ENCODE peak calls at places on chromosomes 1 and 21, in four cellular contexts. One of them, this sample, is unnamed.

GRCh38 chr1:94974824-94975223 is 47.9 kb upstream of the CNN3 start:
- DNase-seq in psoas muscle: no peak
- DNase-seq in dorsolateral prefrontal cortex: no peak
- DNase-seq in H9: no peak
- DNase-seq in this sample: no peak

GRCh38 chr1:22731924-22732522 is 21.4 kb downstream of the EPHB2 start:
- DNase-seq in dorsolateral prefrontal cortex: no peak
- DNase-seq in H9: peak
- DNase-seq in psoas muscle: no peak
- DNase-seq in this sample: no peak

GRCh38 chr21:35825370-35825769 is 235.0 kb downstream of the SETD4 start:
- DNase-seq in dorsolateral prefrontal cortex: no peak
- DNase-seq in psoas muscle: no peak
- DNase-seq in H9: no peak
- DNase-seq in this sample: no peak

GRCh38 chr21:44793269-44794030 is 8.2 kb downstream of the UBE2G2 start:
- DNase-seq in psoas muscle: peak
- DNase-seq in dorsolateral prefrontal cortex: no peak
- DNase-seq in H9: peak
- DNase-seq in this sample: peak

GRCh38 chr1:91026777-91027176 is 4.9 kb upstream of the ZNF644 start:
- DNase-seq in H9: no peak
- DNase-seq in dorsolateral prefrontal cortex: no peak
- DNase-seq in psoas muscle: no peak
- DNase-seq in this sample: no peak

GRCh38 chr1:16236091-16236494 is 890 bp downstream of the CPLANE2 start:
- DNase-seq in dorsolateral prefrontal cortex: no peak
- DNase-seq in psoas muscle: no peak
- DNase-seq in H9: no peak
- DNase-seq in this sample: no peak

GRCh38 chr21:34200288-34200905 is 127.0 kb downstream of the MRPS6 start:
- DNase-seq in H9: no peak
- DNase-seq in dorsolateral prefrontal cortex: no peak
- DNase-seq in psoas muscle: no peak
- DNase-seq in this sample: no peak

GRCh38 chr1:8389962-8390535 is 72.1 kb downstream of the SLC45A1 start:
- DNase-seq in psoas muscle: no peak
- DNase-seq in H9: no peak
- DNase-seq in dorsolateral prefrontal cortex: no peak
- DNase-seq in this sample: no peak

GRCh38 chr1:204640578-204640977 is 45.0 kb downstream of the LRRN2 start:
- DNase-seq in H9: no peak
- DNase-seq in dorsolateral prefrontal cortex: no peak
- DNase-seq in psoas muscle: no peak
- DNase-seq in this sample: no peak
- TF ChIP-seq CTCF in H9: no peak
- TF ChIP-seq CTCF in dorsolateral prefrontal cortex: no peak
- TF ChIP-seq CTCF in psoas muscle: no peak
- TF ChIP-seq CTCF in this sample: no peak

GRCh38 chr1:246647113-246647512 is 77.1 kb upstream of the SCCPDH start:
- DNase-seq in psoas muscle: peak
- DNase-seq in dorsolateral prefrontal cortex: peak
- DNase-seq in H9: peak
- DNase-seq in this sample: peak
- TF ChIP-seq CTCF in psoas muscle: peak
- TF ChIP-seq CTCF in dorsolateral prefrontal cortex: peak
- TF ChIP-seq CTCF in H9: peak
- TF ChIP-seq CTCF in this sample: peak

DNA sequence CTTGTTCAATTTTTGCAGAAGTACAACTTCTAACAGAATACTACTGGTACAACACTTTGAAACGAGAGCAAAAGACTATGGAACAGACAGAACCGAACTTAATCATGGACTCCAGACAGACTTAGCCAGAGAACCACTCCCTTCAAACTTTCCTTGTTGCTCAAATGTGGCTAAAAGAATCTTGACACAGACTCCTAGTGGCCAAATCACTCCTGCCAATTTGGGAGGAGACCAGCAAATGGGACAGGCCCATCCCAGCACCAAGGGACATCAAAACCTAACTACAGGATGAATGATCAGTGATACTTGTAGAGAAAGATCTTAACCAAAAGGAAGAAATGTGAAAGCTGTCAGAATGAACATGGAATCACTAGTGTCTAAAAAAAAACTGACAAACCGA is 154.0 kb downstream of the MATN1 start:
- DNase-seq in dorsolateral prefrontal cortex: no peak
- DNase-seq in psoas muscle: no peak
- DNase-seq in H9: no peak
- DNase-seq in this sample: no peak
- TF ChIP-seq CTCF in dorsolateral prefrontal cortex: no peak
- TF ChIP-seq CTCF in psoas muscle: no peak
- TF ChIP-seq CTCF in H9: peak
- TF ChIP-seq CTCF in this sample: no peak

DNA sequence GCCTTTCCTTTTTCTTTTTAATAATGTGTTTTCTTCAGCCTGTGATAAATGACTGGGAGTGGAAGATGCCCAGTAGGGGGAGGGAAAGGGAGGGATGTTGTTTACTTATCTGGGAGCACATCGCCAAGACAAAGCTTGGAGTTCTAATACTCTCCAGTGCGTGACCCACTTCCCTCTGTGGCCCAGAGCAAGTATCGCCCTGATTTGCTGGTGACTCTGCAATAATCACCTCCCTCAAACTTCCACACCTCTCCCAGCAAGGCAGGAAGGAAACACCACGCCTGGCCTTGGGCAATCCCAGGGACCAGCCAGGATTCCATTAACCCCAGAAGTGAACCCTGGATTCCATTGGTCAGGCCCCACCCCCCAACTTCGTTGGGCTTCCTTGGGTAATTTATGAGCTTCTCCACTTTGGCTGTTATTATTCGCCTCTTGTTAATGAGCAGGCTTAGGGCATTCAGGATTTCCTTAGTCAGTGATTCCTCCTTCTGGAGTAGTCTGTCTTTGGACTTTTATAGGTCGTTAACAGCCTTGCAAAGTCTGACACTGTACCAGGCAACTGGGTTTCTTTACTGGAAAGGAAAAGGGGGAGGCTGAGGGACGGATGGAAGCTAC is 24.3 kb upstream of the GRHL3 start:
- DNase-seq in H9: no peak
- DNase-seq in psoas muscle: peak
- DNase-seq in dorsolateral prefrontal cortex: no peak
- DNase-seq in this sample: no peak
- TF ChIP-seq CTCF in H9: no peak
- TF ChIP-seq CTCF in psoas muscle: no peak
- TF ChIP-seq CTCF in dorsolateral prefrontal cortex: no peak
- TF ChIP-seq CTCF in this sample: peak

GRCh38 chr1:18937539-18937938 is 18.9 kb downstream of the IFFO2 start:
- DNase-seq in H9: no peak
- DNase-seq in psoas muscle: no peak
- DNase-seq in dorsolateral prefrontal cortex: no peak
- DNase-seq in this sample: no peak

GRCh38 chr1:18936814-18937481 is 19.5 kb downstream of the IFFO2 start:
- DNase-seq in H9: no peak
- DNase-seq in dorsolateral prefrontal cortex: no peak
- DNase-seq in psoas muscle: no peak
- DNase-seq in this sample: no peak

GRCh38 chr1:18934205-18935000 is 22.1 kb downstream of the IFFO2 start:
- DNase-seq in psoas muscle: no peak
- DNase-seq in dorsolateral prefrontal cortex: no peak
- DNase-seq in H9: no peak
- DNase-seq in this sample: no peak

GRCh38 chr1:18938008-18938706 is 18.3 kb downstream of the IFFO2 start:
- DNase-seq in dorsolateral prefrontal cortex: no peak
- DNase-seq in psoas muscle: no peak
- DNase-seq in H9: no peak
- DNase-seq in this sample: no peak

GRCh38 chr1:18936471-18936813 is 20.0 kb downstream of the IFFO2 start:
- DNase-seq in dorsolateral prefrontal cortex: no peak
- DNase-seq in H9: no peak
- DNase-seq in psoas muscle: no peak
- DNase-seq in this sample: no peak
- TF ChIP-seq CTCF in dorsolateral prefrontal cortex: no peak
- TF ChIP-seq CTCF in H9: no peak
- TF ChIP-seq CTCF in psoas muscle: no peak
- TF ChIP-seq CTCF in this sample: no peak

DNA sequence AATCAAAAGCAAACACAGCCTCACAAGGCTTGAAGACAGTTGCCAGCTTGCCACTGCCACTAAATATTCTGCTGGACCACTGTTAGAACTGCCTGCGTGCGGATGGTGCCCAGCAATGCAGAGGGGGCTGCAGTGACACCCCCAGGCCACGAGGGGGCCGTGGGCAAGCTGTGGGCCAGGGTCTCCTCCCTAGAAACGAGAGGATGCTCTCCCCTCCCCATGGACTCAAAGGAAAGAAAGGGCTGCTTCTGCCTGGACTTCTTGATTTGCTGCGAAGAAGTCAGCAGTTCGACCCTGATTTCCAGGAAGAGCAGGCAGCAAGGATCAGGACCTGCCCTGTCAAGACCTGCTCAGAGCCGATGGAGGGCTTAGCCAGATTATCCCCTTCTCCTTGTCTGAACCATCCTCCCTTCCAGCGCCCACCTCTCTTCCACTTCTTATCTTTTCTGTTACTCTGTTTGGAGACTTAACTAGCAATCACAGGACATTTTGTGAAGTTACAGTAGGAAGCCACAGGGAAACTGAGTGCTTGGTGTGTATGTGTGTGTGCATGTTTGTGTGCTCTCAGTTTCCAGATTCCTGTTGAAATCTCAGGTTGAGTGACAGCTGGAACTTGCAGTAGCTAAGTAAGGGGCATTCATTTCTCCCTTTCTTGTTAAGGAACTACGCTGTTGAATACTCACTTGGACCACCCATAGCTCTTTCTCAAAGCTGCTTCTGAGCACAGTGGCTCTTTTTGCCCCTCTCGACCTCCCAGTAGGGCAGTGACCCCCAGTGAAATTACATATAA is 2.7 kb downstream of the MAN1C1 start:
- DNase-seq in H9: peak
- DNase-seq in psoas muscle: peak
- DNase-seq in dorsolateral prefrontal cortex: peak
- DNase-seq in this sample: no peak
- TF ChIP-seq CTCF in H9: peak
- TF ChIP-seq CTCF in psoas muscle: peak
- TF ChIP-seq CTCF in dorsolateral prefrontal cortex: peak
- TF ChIP-seq CTCF in this sample: peak

GRCh38 chr1:1678581-1679380 is 13.8 kb downstream of the SLC35E2B start:
- DNase-seq in H9: peak
- DNase-seq in psoas muscle: no peak
- DNase-seq in dorsolateral prefrontal cortex: no peak
- DNase-seq in this sample: no peak
- TF ChIP-seq CTCF in H9: peak
- TF ChIP-seq CTCF in psoas muscle: no peak
- TF ChIP-seq CTCF in dorsolateral prefrontal cortex: no peak
- TF ChIP-seq CTCF in this sample: peak

GRCh38 chr1:185824106-185824505 is 89.9 kb downstream of the HMCN1 start:
- DNase-seq in H9: no peak
- DNase-seq in dorsolateral prefrontal cortex: no peak
- DNase-seq in psoas muscle: no peak
- DNase-seq in this sample: no peak

GRCh38 chr1:185823471-185823870 is 89.3 kb downstream of the HMCN1 start:
- DNase-seq in psoas muscle: no peak
- DNase-seq in H9: no peak
- DNase-seq in dorsolateral prefrontal cortex: no peak
- DNase-seq in this sample: peak

GRCh38 chr1:185825556-185825955 is 91.4 kb downstream of the HMCN1 start:
- DNase-seq in H9: no peak
- DNase-seq in dorsolateral prefrontal cortex: no peak
- DNase-seq in psoas muscle: no peak
- DNase-seq in this sample: peak

GRCh38 chr1:185819798-185820197 is 85.6 kb downstream of the HMCN1 start:
- DNase-seq in dorsolateral prefrontal cortex: no peak
- DNase-seq in psoas muscle: no peak
- DNase-seq in H9: no peak
- DNase-seq in this sample: no peak

GRCh38 chr1:185821612-185822385 is 87.6 kb downstream of the HMCN1 start:
- DNase-seq in H9: no peak
- DNase-seq in dorsolateral prefrontal cortex: no peak
- DNase-seq in psoas muscle: no peak
- DNase-seq in this sample: no peak
- TF ChIP-seq CTCF in H9: no peak
- TF ChIP-seq CTCF in dorsolateral prefrontal cortex: no peak
- TF ChIP-seq CTCF in psoas muscle: no peak
- TF ChIP-seq CTCF in this sample: no peak

This sample was measured in astrocyte of the cerebellum.